ENCODE peak calls at places on chromosomes 12 and 14, in eight cellular contexts. A is GM23338, I is spleen, S is mesendoderm, H is mesenchymal stem cell, K is A549, M is SK-N-SH, D is lower lobe of right lung. X is an unnamed sample. For H3K4me1, the result is how much of the 10 kb centered on the place peaks cover.

GRCh38 chr14:90677484-90678045 is 138.7 kb downstream of the TTC7B start:
- DNase-seq in K (no peak), A (no peak), H (peak), I (no peak), S (no peak), D (no peak), M (no peak), X (no peak)

GRCh38 chr14:73977896-73978295 is 27.8 kb downstream of the COQ6 start:
- DNase-seq in I (no peak), S (no peak), H (peak), K (no peak), A (no peak), M (no peak), D (no peak), X (no peak)

GRCh38 chr14:23665302-23666016 is 29.3 kb downstream of the DHRS2 start:
- DNase-seq in K (no peak), D (no peak), H (no peak), A (no peak), M (no peak), I (no peak), S (no peak), X (no peak)

GRCh38 chr14:68786491-68787234 is 6.2 kb downstream of the ZFP36L1 start:
- DNase-seq in K (peak), A (peak), M (no peak), D (no peak), I (peak), S (peak), H (peak), X (no peak)

GRCh38 chr12:100666588-100666987 is 93.1 kb downstream of the GAS2L3 start:
- DNase-seq in H (no peak), K (no peak), S (peak), M (no peak), D (no peak), A (peak), I (no peak), X (no peak)

GRCh38 chr14:75175677-75176141 is 703 bp downstream of the TMED10 start:
- DNase-seq in I (no peak), A (no peak), S (no peak), K (peak), D (no peak), M (no peak), H (no peak), X (no peak)

GRCh38 chr14:23829736-23830474 is 123.7 kb upstream of the DHRS4 start:
- DNase-seq in M (no peak), D (no peak), I (no peak), S (peak), A (no peak), H (peak), K (peak), X (no peak)

GRCh38 chr14:103074699-103075341 is 9.2 kb upstream of the LBHD2 start:
- DNase-seq in H (no peak), K (peak), I (peak), D (peak), M (peak), S (no peak), A (peak), X (no peak)

GRCh38 chr12:89161553-89161952 is 190.7 kb downstream of the DUSP6 start:
- DNase-seq in H (no peak), A (no peak), D (no peak), I (no peak), M (no peak), K (no peak), S (peak), X (no peak)

GRCh38 chr12:81598205-81598604 is 160.9 kb downstream of the PPFIA2 start:
- DNase-seq in A (no peak), K (no peak), S (no peak), I (no peak), H (no peak), M (peak), D (no peak), X (no peak)

GRCh38 chr14:82029038-82029437 is 495.4 kb upstream of the SEL1L start:
- DNase-seq in M (no peak), S (no peak), I (no peak), H (no peak), A (no peak), D (no peak), K (no peak), X (no peak)

GRCh38 chr12:121797937-121798801 is 4.7 kb upstream of the RHOF start:
- DNase-seq in M (peak), I (peak), K (no peak), D (no peak), S (peak), A (peak), H (peak), X (no peak)

GRCh38 chr12:43742106-43742505 is 16.5 kb downstream of the PUS7L start:
- DNase-seq in S (no peak), D (no peak), A (no peak), M (no peak), H (peak), K (no peak), I (no peak), X (no peak)

GRCh38 chr12:113981876-113982275 is 15.8 kb upstream of the RBM19 start:
- DNase-seq in D (no peak), H (no peak), S (no peak), M (no peak), I (no peak), K (no peak), A (no peak), X (no peak)

GRCh38 chr12:53289891-53290290 is 5.5 kb upstream of the PFDN5 start:
- DNase-seq in D (no peak), M (no peak), A (no peak), S (no peak), K (no peak), H (no peak), I (no peak), X (no peak)

GRCh38 chr14:93970589-93970966 is 5.8 kb downstream of the ASB2 start:
- DNase-seq in S (no peak), I (peak), M (peak), K (peak), D (no peak), A (peak), H (no peak), X (peak)

GRCh38 chr12:28340261-28340660 is 150.0 kb downstream of the CCDC91 start:
- DNase-seq in I (no peak), A (no peak), D (no peak), M (no peak), H (peak), S (no peak), K (no peak), X (no peak)

GRCh38 chr12:66692986-66693385 is 14.1 kb upstream of the GRIP1 start:
- DNase-seq in M (no peak), H (no peak), A (no peak), K (no peak), S (no peak), D (no peak), I (no peak), X (no peak)

GRCh38 chr14:62847168-62847567 is 198.1 kb downstream of the KCNH5 start:
- DNase-seq in S (no peak), D (no peak), H (no peak), A (no peak), M (no peak), I (no peak), K (no peak), X (no peak)

GRCh38 chr14:28577187-28577586 is 189.4 kb upstream of the FOXG1 start:
- DNase-seq in S (no peak), H (no peak), I (no peak), K (no peak), D (no peak), A (no peak), M (no peak), X (no peak)

GRCh38 chr12:8941691-8942478 is 7.6 kb downstream of the M6PR start:
- DNase-seq in I (no peak), D (no peak), H (peak), S (no peak), K (no peak), M (no peak), A (peak), X (no peak)

GRCh38 chr14:65471038-65471878 is 58.7 kb downstream of the FUT8 start:
- DNase-seq in H (no peak), S (no peak), A (no peak), I (no peak), D (no peak), K (no peak), M (no peak), X (no peak)

GRCh38 chr12:20798561-20798960 is 11.9 kb upstream of the SLCO1B3 start:
- DNase-seq in I (no peak), K (no peak), M (peak), D (no peak), H (peak), A (peak), S (peak), X (peak)

GRCh38 chr12:115898670-115899069 is 378.8 kb downstream of the MED13L start:
- DNase-seq in H (no peak), A (no peak), S (peak), D (no peak), I (no peak), K (no peak), M (no peak), X (no peak)

GRCh38 chr14:37081220-37081619 is 91.2 kb downstream of the SLC25A21 start:
- DNase-seq in A (no peak), M (no peak), H (no peak), K (no peak), I (no peak), D (no peak), S (peak), X (no peak)

GRCh38 chr14:70955543-70956480 is 48.6 kb downstream of the PCNX1 start:
- DNase-seq in K (no peak), D (no peak), S (peak), A (peak), M (peak), H (peak), I (no peak), X (peak)

GRCh38 chr14:99748529-99748928 is 44.7 kb upstream of the EML1 start:
- DNase-seq in H (no peak), K (no peak), S (no peak), I (no peak), D (no peak), M (no peak), A (no peak), X (no peak)

GRCh38 chr14:99750746-99751450 is 42.3 kb upstream of the EML1 start:
- DNase-seq in M (no peak), H (no peak), A (no peak), S (no peak), D (peak), I (no peak), K (no peak), X (no peak)

GRCh38 chr14:99747582-99748330 is 45.5 kb upstream of the EML1 start:
- DNase-seq in D (peak), S (no peak), I (peak), A (no peak), K (no peak), M (no peak), H (no peak), X (no peak)

GRCh38 chr14:99749763-99750715 is 43.2 kb upstream of the EML1 start:
- DNase-seq in D (peak), H (no peak), A (no peak), K (no peak), I (no peak), S (no peak), M (peak), X (no peak)

GRCh38 chr14:99749142-99749541 is 44.1 kb upstream of the EML1 start:
- DNase-seq in I (no peak), D (peak), S (peak), A (peak), K (no peak), M (no peak), H (no peak), X (no peak)
- H3K4me1 ChIP-seq in I (under half), D (half or more), S (under half), A (under half), K (under half), M (under half), H (half or more), X (under half)

DNA sequence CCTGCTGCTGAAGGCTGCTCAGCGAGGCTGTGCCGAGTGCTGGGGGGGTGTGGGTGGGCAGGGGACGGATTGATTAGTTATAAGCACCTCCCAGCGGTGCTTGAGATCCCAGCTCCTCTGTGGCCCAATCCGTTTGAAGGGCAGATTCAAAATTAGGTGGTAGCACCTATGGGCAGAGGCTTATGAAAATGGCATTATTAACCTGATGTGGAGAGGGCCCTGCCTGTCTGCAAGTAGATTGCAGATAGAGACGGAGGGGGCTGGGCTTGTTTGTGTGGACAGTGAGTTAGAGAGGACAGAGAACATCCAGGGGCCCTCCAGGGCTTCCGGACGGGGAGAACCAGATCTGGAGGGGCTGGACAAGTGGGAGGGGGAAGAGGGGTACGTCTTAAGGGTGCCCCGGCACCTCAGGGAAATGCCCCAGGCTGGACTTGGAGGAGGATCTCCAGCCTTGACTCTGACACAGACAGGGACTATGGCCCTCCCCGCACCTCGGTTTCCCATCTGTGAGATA is at the start of gene RTL1:
- DNase-seq in K (no peak), S (no peak), A (no peak), D (no peak), H (no peak), I (peak), M (peak), X (no peak)
- H3K4me1 ChIP-seq in K (under half), S (under half), A (under half), D (under half), H (under half), I (under half), M (half or more), X (under half)

GRCh38 chr12:54328595-54329337 is 3.8 kb downstream of the COPZ1 start:
- DNase-seq in H (no peak), A (peak), S (no peak), D (no peak), I (no peak), M (no peak), K (no peak), X (no peak)

GRCh38 chr12:54329756-54330155 is 4.8 kb downstream of the COPZ1 start:
- DNase-seq in H (no peak), I (no peak), S (no peak), A (peak), D (no peak), K (no peak), M (no peak), X (no peak)

GRCh38 chr12:54331461-54331860 is 6.5 kb downstream of the COPZ1 start:
- DNase-seq in S (no peak), M (no peak), I (no peak), A (no peak), K (no peak), H (no peak), D (no peak), X (no peak)

GRCh38 chr12:54333420-54334034 is 8.6 kb downstream of the COPZ1 start:
- DNase-seq in M (no peak), H (no peak), K (no peak), I (no peak), D (no peak), A (no peak), S (no peak), X (no peak)

GRCh38 chr12:54330442-54330841 is 5.5 kb downstream of the COPZ1 start:
- DNase-seq in M (no peak), H (no peak), D (no peak), I (no peak), K (no peak), A (no peak), S (no peak), X (no peak)
- H3K4me1 ChIP-seq in M (under half), H (under half), D (half or more), I (half or more), K (half or more), A (under half), S (under half), X (under half)

GRCh38 chr14:95235351-95235750 is 78.0 kb upstream of the DICER1 start:
- DNase-seq in H (no peak), A (no peak), S (no peak), M (peak), D (no peak), I (no peak), K (no peak), X (no peak)
- H3K4me1 ChIP-seq in H (under half), A (under half), S (under half), M (under half), D (under half), I (under half), K (under half), X (under half)

DNA sequence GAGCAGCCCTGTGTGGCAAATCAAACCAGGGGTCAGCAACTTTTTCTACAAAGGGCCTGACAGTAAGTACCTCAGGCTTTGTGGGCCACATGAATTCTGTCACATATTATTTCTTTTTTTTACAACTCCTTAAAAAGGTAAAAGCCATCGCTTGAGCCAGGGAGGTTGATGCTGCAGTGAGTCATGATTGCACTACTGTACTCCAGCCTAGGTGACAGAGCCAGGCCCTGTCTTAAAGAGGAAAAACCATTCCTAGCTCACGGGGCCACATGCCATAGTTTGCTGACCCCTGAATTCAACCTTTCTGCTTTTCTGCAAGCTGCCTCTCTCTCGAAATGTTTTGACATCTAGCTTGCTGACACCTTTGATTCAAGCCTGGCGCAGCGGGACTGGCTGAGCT is 55.1 kb upstream of the CORO1C start:
- DNase-seq in A (no peak), M (no peak), D (no peak), H (no peak), K (no peak), S (no peak), I (peak), X (no peak)
- H3K4me1 ChIP-seq in A (under half), M (under half), D (under half), H (under half), K (under half), S (under half), I (under half), X (under half)

GRCh38 chr14:54470701-54471100 is 18.1 kb downstream of the GMFB start:
- DNase-seq in M (no peak), S (no peak), D (no peak), I (no peak), H (no peak), K (no peak), A (no peak), X (no peak)

GRCh38 chr14:54471641-54472040 is 17.1 kb downstream of the GMFB start:
- DNase-seq in S (no peak), I (no peak), M (no peak), H (no peak), A (no peak), D (no peak), K (no peak), X (no peak)

GRCh38 chr14:54474232-54474793 is 14.5 kb downstream of the GMFB start:
- DNase-seq in S (no peak), H (no peak), I (no peak), K (no peak), D (no peak), M (no peak), A (no peak), X (no peak)

GRCh38 chr14:54475187-54475881 is 13.4 kb downstream of the GMFB start:
- DNase-seq in M (no peak), K (no peak), I (no peak), A (no peak), S (no peak), D (no peak), H (peak), X (no peak)

DNA sequence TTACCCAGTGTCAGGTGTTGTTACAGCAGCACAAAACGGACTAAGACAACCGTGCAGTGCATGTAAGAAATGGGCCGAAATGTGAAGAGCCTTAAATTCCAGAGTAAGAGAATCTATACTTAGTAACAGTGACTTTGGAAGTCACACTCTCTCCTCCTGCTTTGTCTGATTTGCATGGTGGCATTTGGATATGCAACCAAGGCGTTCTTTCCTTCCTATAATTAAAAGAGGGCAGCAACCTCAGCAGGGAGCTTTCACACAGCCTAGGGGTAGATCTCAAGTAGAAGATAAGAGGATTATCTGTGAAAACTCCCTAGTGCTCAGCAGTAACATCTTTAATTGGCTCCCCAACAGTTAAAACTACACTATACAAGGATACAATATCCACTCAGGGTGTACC is 16.5 kb downstream of the GMFB start:
- DNase-seq in M (no peak), I (no peak), A (no peak), S (peak), D (no peak), H (no peak), K (no peak), X (no peak)
- H3K4me1 ChIP-seq in M (under half), I (under half), A (under half), S (under half), D (under half), H (under half), K (under half), X (under half)

X was measured in OCI-LY7.